ENCODE peak calls at places on chromosomes 5 and 9, in four cellular contexts. One of them, this sample, is unnamed.

GRCh38 chr9:137218754-137219271 is 3.2 kb downstream of the RNF208 start:
- DNase-seq in heart left ventricle: no peak
- DNase-seq in PC-3: peak; percentile 65
- DNase-seq in body of pancreas: peak; percentile 83
- DNase-seq in this sample: peak; percentile 99

GRCh38 chr9:16726023-16726422 is 144.4 kb downstream of the BNC2 start:
- DNase-seq in heart left ventricle: no peak
- DNase-seq in PC-3: peak; percentile 40
- DNase-seq in body of pancreas: no peak
- DNase-seq in this sample: no peak

GRCh38 chr9:4116091-4116581 is 183.7 kb downstream of the GLIS3 start:
- DNase-seq in heart left ventricle: no peak
- DNase-seq in PC-3: no peak
- DNase-seq in body of pancreas: no peak
- DNase-seq in this sample: peak; percentile 92

GRCh38 chr9:21710792-21711191 is 91.6 kb upstream of the MTAP start:
- DNase-seq in heart left ventricle: no peak
- DNase-seq in PC-3: no peak
- DNase-seq in body of pancreas: no peak
- DNase-seq in this sample: no peak

GRCh38 chr9:124411514-124412227 is 3.6 kb downstream of the PSMB7 start:
- DNase-seq in heart left ventricle: no peak
- DNase-seq in PC-3: peak; percentile 64
- DNase-seq in body of pancreas: no peak
- DNase-seq in this sample: peak; percentile 55

GRCh38 chr5:72597456-72597948 is 90.3 kb upstream of the ZNF366 start:
- DNase-seq in heart left ventricle: no peak
- DNase-seq in PC-3: peak; percentile 31
- DNase-seq in body of pancreas: no peak
- DNase-seq in this sample: peak; percentile 78

GRCh38 chr5:124034963-124035362 is 523.0 kb downstream of the CSNK1G3 start:
- DNase-seq in heart left ventricle: no peak
- DNase-seq in PC-3: no peak
- DNase-seq in body of pancreas: no peak
- DNase-seq in this sample: no peak

GRCh38 chr5:165224366-165224765 is 1718.9 kb downstream of the MAT2B start:
- DNase-seq in heart left ventricle: no peak
- DNase-seq in PC-3: no peak
- DNase-seq in body of pancreas: no peak
- DNase-seq in this sample: no peak

GRCh38 chr5:73944581-73944980 is 318.6 kb downstream of the ARHGEF28 start:
- DNase-seq in heart left ventricle: no peak
- DNase-seq in PC-3: no peak
- DNase-seq in body of pancreas: no peak
- DNase-seq in this sample: no peak

GRCh38 chr9:114499941-114500528 is 5.2 kb downstream of the WHRN start:
- DNase-seq in heart left ventricle: no peak
- DNase-seq in PC-3: no peak
- DNase-seq in body of pancreas: no peak
- DNase-seq in this sample: no peak

DNA sequence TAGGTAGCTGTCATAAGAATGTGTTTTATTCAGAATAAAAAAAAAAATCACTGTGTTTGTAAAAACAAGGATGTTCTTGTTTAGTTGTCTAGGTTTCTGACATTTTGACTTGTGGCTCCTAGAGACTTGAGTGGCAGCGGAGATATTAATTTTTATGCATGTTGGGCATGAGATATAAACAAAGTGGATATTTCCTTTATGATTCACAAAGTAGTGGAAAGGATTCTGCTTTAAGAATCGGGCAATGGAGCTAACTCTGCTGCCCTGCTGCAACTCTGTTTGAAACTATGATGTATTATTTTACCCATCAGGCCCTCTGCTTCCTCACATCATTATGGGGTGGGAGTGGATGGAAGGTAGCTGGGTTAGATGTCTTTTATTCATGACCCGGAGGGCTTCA is 94.0 kb upstream of the CD180 start:
- DNase-seq in heart left ventricle: no peak
- DNase-seq in PC-3: no peak
- DNase-seq in body of pancreas: no peak
- DNase-seq in this sample: no peak
- H3K4me1 ChIP-seq in heart left ventricle: no peaks in the 10 kb centered on the region
- H3K4me1 ChIP-seq in PC-3: no peaks in the 10 kb centered on the region
- H3K4me1 ChIP-seq in body of pancreas: peaks cover 3% of the 10 kb centered on the region
- H3K4me1 ChIP-seq in this sample: peaks cover 6% of the 10 kb centered on the region

DNA sequence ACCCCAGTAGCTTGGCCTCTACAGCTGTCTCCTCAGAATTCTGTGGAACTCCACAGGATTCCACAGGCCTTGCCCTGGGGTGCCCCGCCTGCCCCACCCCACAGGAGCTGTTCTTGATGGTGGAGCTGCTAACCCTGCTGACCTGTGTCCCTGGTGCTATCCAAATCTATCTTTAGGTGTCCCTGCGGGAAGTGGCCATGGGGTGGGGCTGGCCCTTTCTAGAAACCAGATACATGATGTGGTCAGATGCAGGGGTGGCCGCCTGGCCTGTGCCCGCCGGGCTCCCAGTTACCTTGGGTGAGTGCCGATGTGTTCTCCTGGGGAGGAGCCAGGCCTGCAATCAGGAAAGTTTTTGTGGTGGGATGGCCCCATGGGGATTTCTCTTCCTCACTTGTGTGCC is 34.2 kb downstream of the WNK2 start:
- DNase-seq in heart left ventricle: peak; percentile 71
- DNase-seq in PC-3: no peak
- DNase-seq in body of pancreas: no peak
- DNase-seq in this sample: peak; percentile 3
- H3K4me1 ChIP-seq in heart left ventricle: no peaks in the 10 kb centered on the region
- H3K4me1 ChIP-seq in PC-3: peaks cover 14% of the 10 kb centered on the region
- H3K4me1 ChIP-seq in body of pancreas: peaks cover 46% of the 10 kb centered on the region
- H3K4me1 ChIP-seq in this sample: peaks cover 1% of the 10 kb centered on the region

GRCh38 chr5:149358294-149358651 is 427 bp downstream of the PCYOX1L start:
- DNase-seq in heart left ventricle: peak; percentile 79
- DNase-seq in PC-3: peak; percentile 39
- DNase-seq in body of pancreas: peak; percentile 45
- DNase-seq in this sample: peak; percentile 87
- H3K4me1 ChIP-seq in heart left ventricle: no peaks in the 10 kb centered on the region
- H3K4me1 ChIP-seq in PC-3: peaks cover 15% of the 10 kb centered on the region
- H3K4me1 ChIP-seq in body of pancreas: peaks cover 13% of the 10 kb centered on the region
- H3K4me1 ChIP-seq in this sample: peaks cover 13% of the 10 kb centered on the region

DNA sequence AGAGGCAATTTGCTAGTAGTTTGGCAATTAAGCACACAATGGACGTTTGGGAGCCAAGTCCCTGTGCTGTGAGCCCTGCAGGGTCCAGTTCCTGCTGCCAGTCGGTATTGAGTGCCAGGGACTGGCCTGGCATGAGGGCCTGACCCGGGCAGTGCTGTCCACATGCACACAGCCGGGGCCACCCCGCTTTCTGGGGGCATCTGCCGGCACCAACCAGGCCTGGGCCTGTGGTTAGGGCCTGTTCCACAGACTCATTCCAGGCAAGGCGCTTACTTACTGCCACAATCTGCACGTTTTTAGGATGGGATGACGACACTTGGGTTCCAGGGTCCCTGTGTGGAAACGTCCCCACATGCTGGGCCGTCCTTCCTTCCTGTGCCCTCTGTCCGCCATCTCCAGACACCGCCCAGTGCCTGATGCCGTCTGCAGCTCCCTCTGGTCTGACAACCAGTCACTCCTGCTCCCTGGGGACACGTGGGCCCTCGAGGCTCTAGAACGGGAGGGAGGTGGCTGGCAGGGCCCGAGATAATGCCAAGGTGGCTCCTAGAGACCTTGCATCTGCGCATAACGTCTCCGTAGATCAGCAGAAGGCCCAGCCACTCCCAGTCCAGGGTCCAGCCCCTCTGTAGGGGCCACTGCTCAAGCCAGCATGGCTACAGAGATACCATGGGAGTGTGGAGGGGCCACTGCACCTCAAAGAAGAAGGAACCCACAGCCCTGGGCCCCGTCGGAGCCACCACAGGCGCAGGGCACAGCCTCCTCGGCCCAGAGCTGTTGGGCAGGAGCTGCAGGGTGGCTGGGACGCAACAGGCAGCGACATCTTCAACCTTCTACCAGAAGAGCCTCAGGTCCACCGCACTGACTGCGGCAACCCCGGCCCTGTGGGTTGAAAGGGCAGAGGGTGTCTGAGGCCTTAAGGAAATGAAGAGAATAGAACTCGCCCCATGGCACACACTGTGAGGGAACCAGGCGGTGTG is 24.7 kb downstream of the SLC9A3 start:
- DNase-seq in heart left ventricle: no peak
- DNase-seq in PC-3: no peak
- DNase-seq in body of pancreas: no peak
- DNase-seq in this sample: peak; percentile 91
- H3K4me1 ChIP-seq in heart left ventricle: no peaks in the 10 kb centered on the region
- H3K4me1 ChIP-seq in PC-3: no peaks in the 10 kb centered on the region
- H3K4me1 ChIP-seq in body of pancreas: no peaks in the 10 kb centered on the region
- H3K4me1 ChIP-seq in this sample: peaks cover 11% of the 10 kb centered on the region

DNA sequence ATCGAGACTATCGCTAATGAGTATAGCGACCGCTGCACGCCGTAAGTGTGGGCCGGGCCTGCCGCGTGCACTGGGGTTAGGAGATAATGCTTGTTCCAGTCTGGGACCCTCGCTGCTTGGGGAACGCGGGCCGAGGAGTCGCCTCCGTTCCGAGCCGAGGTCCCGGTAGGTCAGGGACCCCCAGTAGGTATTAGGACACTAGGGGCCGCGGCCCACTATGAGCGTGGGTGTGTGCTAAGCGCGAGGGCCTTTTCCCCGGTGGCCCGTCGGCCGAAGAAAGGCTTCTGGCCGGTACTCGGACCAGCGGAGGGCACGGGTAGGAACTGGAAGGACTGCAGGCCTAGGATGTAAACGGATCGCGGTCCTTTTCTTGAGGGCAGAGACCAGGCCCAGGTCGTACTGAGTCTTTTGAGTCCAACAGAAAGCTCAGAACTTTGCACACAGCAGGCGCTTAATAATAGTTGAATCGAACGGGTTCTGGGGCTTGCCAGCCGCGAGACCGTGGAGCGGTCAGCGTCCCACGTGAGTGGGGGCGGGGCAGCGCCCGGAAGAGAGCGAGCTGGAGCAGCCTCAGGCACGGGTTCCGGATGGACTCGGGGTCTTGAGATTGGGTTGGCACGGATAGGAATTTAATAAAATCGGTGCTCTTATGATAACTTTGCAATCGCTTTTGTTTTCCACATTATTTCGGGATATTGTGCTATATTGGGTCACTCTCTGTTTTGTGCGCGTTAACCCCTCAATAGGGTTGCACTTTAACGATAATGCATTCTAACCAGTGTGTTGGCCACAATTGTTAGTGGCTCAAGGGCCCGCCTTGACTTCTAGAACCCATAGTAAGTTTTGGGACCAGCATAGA is 733 bp downstream of the HSPA4 start:
- DNase-seq in heart left ventricle: peak; percentile 80
- DNase-seq in PC-3: peak; percentile 42
- DNase-seq in body of pancreas: peak; percentile 58
- DNase-seq in this sample: peak; percentile 89
- H3K4me1 ChIP-seq in heart left ventricle: peaks cover 6% of the 10 kb centered on the region
- H3K4me1 ChIP-seq in PC-3: peaks cover 28% of the 10 kb centered on the region
- H3K4me1 ChIP-seq in body of pancreas: peaks cover 37% of the 10 kb centered on the region
- H3K4me1 ChIP-seq in this sample: peaks cover 32% of the 10 kb centered on the region

DNA sequence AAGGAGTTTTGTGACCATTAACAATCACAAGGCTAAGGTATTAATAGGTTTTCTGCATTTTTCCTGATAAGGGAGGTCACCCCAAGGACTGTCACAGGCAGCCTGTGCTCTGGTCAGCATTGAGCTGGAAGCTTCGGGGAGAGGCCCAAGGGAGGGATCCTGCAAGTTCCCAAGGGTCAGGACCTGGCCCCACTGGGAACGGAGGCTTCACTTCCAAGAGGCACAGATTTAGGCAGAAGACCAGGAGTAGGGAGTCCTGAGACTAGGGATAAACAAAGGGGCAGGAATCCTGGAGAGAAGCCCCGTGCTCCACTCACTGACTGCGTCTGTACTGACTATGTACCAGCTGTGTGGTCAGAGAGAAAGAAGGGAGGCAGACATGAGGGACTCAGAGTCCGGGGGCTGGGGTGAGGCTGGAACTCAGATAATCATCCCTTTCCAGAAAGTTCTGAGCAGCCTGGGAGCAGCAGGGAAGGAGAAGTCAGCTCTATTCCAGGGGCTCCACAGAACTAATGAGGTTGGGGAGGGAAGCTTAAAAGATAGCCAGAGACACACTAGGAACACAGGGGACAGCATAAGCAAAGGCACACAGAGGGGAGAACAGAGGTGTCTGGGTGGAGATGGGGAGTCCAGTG is 37.8 kb downstream of the B4GALT1 start:
- DNase-seq in heart left ventricle: no peak
- DNase-seq in PC-3: no peak
- DNase-seq in body of pancreas: no peak
- DNase-seq in this sample: peak; percentile 69
- H3K4me1 ChIP-seq in heart left ventricle: peaks cover 16% of the 10 kb centered on the region
- H3K4me1 ChIP-seq in PC-3: peaks cover 34% of the 10 kb centered on the region
- H3K4me1 ChIP-seq in body of pancreas: peaks cover 54% of the 10 kb centered on the region
- H3K4me1 ChIP-seq in this sample: peaks cover 34% of the 10 kb centered on the region

GRCh38 chr9:126533911-126534300 is 79.8 kb upstream of the LMX1B start:
- DNase-seq in heart left ventricle: no peak
- DNase-seq in PC-3: no peak
- DNase-seq in body of pancreas: no peak
- DNase-seq in this sample: no peak
- H3K4me1 ChIP-seq in heart left ventricle: no peaks in the 10 kb centered on the region
- H3K4me1 ChIP-seq in PC-3: no peaks in the 10 kb centered on the region
- H3K4me1 ChIP-seq in body of pancreas: no peaks in the 10 kb centered on the region
- H3K4me1 ChIP-seq in this sample: no peaks in the 10 kb centered on the region

GRCh38 chr5:126591549-126591948 is 3.5 kb downstream of the ALDH7A1 start:
- DNase-seq in heart left ventricle: no peak
- DNase-seq in PC-3: no peak
- DNase-seq in body of pancreas: no peak
- DNase-seq in this sample: no peak

GRCh38 chr5:126589536-126590297 is 5.3 kb downstream of the ALDH7A1 start:
- DNase-seq in heart left ventricle: peak; percentile 63
- DNase-seq in PC-3: no peak
- DNase-seq in body of pancreas: no peak
- DNase-seq in this sample: no peak

GRCh38 chr5:126587551-126588390 is 7.2 kb downstream of the ALDH7A1 start:
- DNase-seq in heart left ventricle: no peak
- DNase-seq in PC-3: no peak
- DNase-seq in body of pancreas: no peak
- DNase-seq in this sample: no peak
- H3K4me1 ChIP-seq in heart left ventricle: no peaks in the 10 kb centered on the region
- H3K4me1 ChIP-seq in PC-3: peaks cover 5% of the 10 kb centered on the region
- H3K4me1 ChIP-seq in body of pancreas: no peaks in the 10 kb centered on the region
- H3K4me1 ChIP-seq in this sample: peaks cover under 1% of the 10 kb centered on the region

DNA sequence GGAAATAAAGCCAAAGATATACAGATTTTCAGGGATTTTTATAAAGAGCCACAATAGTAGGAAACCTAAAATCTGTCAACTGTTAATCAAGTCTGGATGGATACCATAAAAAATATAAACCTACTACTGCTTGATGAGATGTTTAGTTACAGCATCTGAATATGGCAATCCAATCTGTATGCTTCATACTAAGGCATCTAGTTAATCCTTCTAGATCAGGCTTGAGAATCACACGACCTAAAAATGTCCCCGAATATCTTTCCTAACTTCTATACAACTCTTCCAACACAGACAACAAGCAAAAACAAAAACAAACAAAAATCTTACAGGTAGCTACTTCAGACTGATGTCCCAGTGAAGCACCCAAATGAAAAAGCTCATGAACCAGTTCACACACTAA is 29.8 kb downstream of the SSBP2 start:
- DNase-seq in heart left ventricle: no peak
- DNase-seq in PC-3: no peak
- DNase-seq in body of pancreas: no peak
- DNase-seq in this sample: no peak
- H3K4me1 ChIP-seq in heart left ventricle: no peaks in the 10 kb centered on the region
- H3K4me1 ChIP-seq in PC-3: no peaks in the 10 kb centered on the region
- H3K4me1 ChIP-seq in body of pancreas: peaks cover 20% of the 10 kb centered on the region
- H3K4me1 ChIP-seq in this sample: peaks cover 13% of the 10 kb centered on the region

This sample was measured in osteoblast.